ENCODE peak calls at places on chromosomes 3 and 15, in six cellular contexts. V, T, J, Q, A and Z are unnamed samples.

GRCh38 chr3:45205126-45205525 is 21.0 kb downstream of the TMEM158 start:
- DNase-seq in Q (peak), T (no peak), V (no peak), A (no peak), J (no peak), Z (no peak)

GRCh38 chr3:30347679-30348216 is 258.7 kb upstream of the TGFBR2 start:
- DNase-seq in T (peak), V (no peak), Q (peak), A (no peak), J (no peak), Z (no peak)

GRCh38 chr3:43161684-43162512 is 56.0 kb upstream of the POMGNT2 start:
- DNase-seq in A (no peak), Q (peak), T (peak), V (no peak), J (no peak), Z (no peak)

GRCh38 chr3:40718681-40719080 is 193.9 kb downstream of the ZNF621 start:
- DNase-seq in T (no peak), J (no peak), A (no peak), V (no peak), Q (no peak), Z (no peak)

GRCh38 chr15:48962662-48963523 is 826 bp downstream of the SHC4 start:
- DNase-seq in J (peak), V (no peak), A (peak), Q (peak), T (no peak), Z (no peak)

GRCh38 chr3:190385835-190386688 is 1.9 kb upstream of the CLDN16 start:
- DNase-seq in A (no peak), J (no peak), T (peak), V (no peak), Q (peak), Z (no peak)

GRCh38 chr3:174308761-174309160 is 550.4 kb upstream of the NAALADL2 start:
- DNase-seq in J (no peak), T (no peak), A (no peak), V (no peak), Q (no peak), Z (no peak)

GRCh38 chr3:100297784-100298183 is 36.8 kb upstream of the NIT2 start:
- DNase-seq in J (no peak), V (no peak), Q (peak), A (no peak), T (no peak), Z (no peak)

GRCh38 chr3:40546811-40547210 is 22.1 kb downstream of the ZNF621 start:
- DNase-seq in T (peak), J (no peak), Q (peak), V (no peak), A (no peak), Z (no peak)

GRCh38 chr3:157453824-157454223 is 17.2 kb downstream of the PTX3 start:
- DNase-seq in Q (no peak), T (no peak), V (no peak), J (no peak), A (no peak), Z (no peak)

GRCh38 chr15:37098468-37099320 is 1.7 kb downstream of the MEIS2 start:
- DNase-seq in Q (no peak), T (no peak), V (no peak), A (peak), J (peak), Z (peak)

GRCh38 chr3:165443664-165444063 is 247.5 kb upstream of the SLITRK3 start:
- DNase-seq in V (no peak), J (no peak), A (no peak), T (no peak), Q (no peak), Z (no peak)

GRCh38 chr3:43995929-43996378 is 245.7 kb upstream of the TOPAZ1 start:
- DNase-seq in Q (no peak), V (no peak), A (no peak), J (no peak), T (no peak), Z (no peak)

GRCh38 chr3:78988324-78988723 is 779.5 kb downstream of the ROBO1 start:
- DNase-seq in V (no peak), A (no peak), J (no peak), T (no peak), Q (peak), Z (no peak)

GRCh38 chr15:89647191-89647851 is 7.9 kb downstream of the KIF7 start:
- DNase-seq in Q (peak), J (peak), T (no peak), V (peak), A (peak), Z (peak)

GRCh38 chr15:82062479-82062878 is 16.7 kb upstream of the MEX3B start:
- DNase-seq in A (no peak), V (no peak), Q (no peak), T (no peak), J (no peak), Z (no peak)

GRCh38 chr3:14371573-14372474 is 30.6 kb upstream of the SLC6A6 start:
- DNase-seq in Q (peak), T (peak), V (no peak), A (peak), J (peak), Z (no peak)

GRCh38 chr3:112005091-112005672 is 6.5 kb downstream of the TAGLN3 start:
- DNase-seq in J (no peak), T (no peak), Q (peak), A (no peak), V (no peak), Z (no peak)

GRCh38 chr15:63041402-63041977 is 1.1 kb upstream of the TPM1 start:
- DNase-seq in T (no peak), J (no peak), V (no peak), Q (no peak), A (peak), Z (no peak)

GRCh38 chr3:15280853-15281532 is 51.4 kb downstream of the SH3BP5 start:
- DNase-seq in J (no peak), A (no peak), V (no peak), T (no peak), Q (no peak), Z (no peak)

GRCh38 chr3:138079901-138080300 is 35.5 kb downstream of the DZIP1L start:
- DNase-seq in V (no peak), Q (no peak), A (no peak), T (no peak), J (no peak), Z (no peak)

GRCh38 chr3:170425491-170426239 is 7.0 kb downstream of the CLDN11 start:
- DNase-seq in J (peak), A (no peak), Q (no peak), V (no peak), T (no peak), Z (no peak)

GRCh38 chr15:68875377-68876116 is 54.8 kb upstream of the SPESP1 start:
- DNase-seq in V (peak), Q (peak), T (peak), J (peak), A (peak), Z (peak)

GRCh38 chr15:81108427-81108826 is 25.6 kb upstream of the CFAP161 start:
- DNase-seq in V (no peak), Q (no peak), J (no peak), A (no peak), T (no peak), Z (no peak)

GRCh38 chr3:184740509-184741258 is 28.8 kb upstream of the MAGEF1 start:
- DNase-seq in V (no peak), Q (peak), T (no peak), A (peak), J (no peak), Z (peak)

GRCh38 chr3:136994772-136995516 is 37.2 kb downstream of the IL20RB start:
- DNase-seq in J (peak), V (no peak), Q (peak), A (peak), T (peak), Z (no peak)

GRCh38 chr3:191641789-191642188 is 180.8 kb downstream of the PYDC2 start:
- DNase-seq in Q (no peak), A (no peak), J (no peak), T (no peak), V (no peak), Z (no peak)

DNA sequence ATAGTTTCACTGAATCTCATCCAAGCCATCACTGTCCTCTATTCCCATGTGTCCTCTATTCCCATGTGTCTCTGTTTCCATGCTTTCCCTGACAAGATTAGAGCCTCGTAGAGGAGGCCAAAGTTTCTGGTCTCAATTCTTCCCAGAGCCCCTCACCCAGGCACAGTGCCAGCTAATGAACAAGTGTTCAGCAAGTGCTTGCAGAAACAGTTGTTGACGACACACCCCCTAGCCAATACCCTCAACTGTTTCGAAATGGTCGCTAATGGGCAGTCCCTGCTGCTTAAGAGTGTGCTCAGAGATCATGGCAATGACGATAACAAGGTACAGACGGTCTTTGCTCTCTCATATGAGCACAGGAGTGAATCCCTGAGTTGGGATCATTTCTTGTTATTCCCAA is 73.4 kb downstream of the FAM174B start:
- DNase-seq in Q (no peak), V (no peak), A (no peak), J (no peak), T (no peak), Z (no peak)
- TF ChIP-seq CTCF in Q (no peak), V (no peak), A (no peak), J (no peak), T (no peak), Z (no peak)

GRCh38 chr3:64187065-64187959 is 38.0 kb downstream of the PRICKLE2 start:
- DNase-seq in V (no peak), T (peak), Q (peak), J (peak), A (peak), Z (peak)
- TF ChIP-seq CTCF in V (no peak), T (no peak), Q (no peak), J (no peak), A (no peak), Z (no peak)

GRCh38 chr15:56883088-56883487 is 35.4 kb upstream of the TCF12 start:
- DNase-seq in T (no peak), J (no peak), Q (no peak), V (no peak), A (no peak), Z (no peak)

GRCh38 chr15:56886450-56886856 is 32.0 kb upstream of the TCF12 start:
- DNase-seq in V (no peak), J (peak), A (peak), T (no peak), Q (no peak), Z (no peak)

GRCh38 chr15:56887782-56888127 is 30.7 kb upstream of the TCF12 start:
- DNase-seq in A (no peak), V (no peak), Q (no peak), T (no peak), J (no peak), Z (no peak)

GRCh38 chr15:56890038-56890437 is 28.4 kb upstream of the TCF12 start:
- DNase-seq in V (no peak), T (no peak), J (no peak), Q (no peak), A (no peak), Z (no peak)

GRCh38 chr15:56886878-56887781 is 31.3 kb upstream of the TCF12 start:
- DNase-seq in Q (peak), V (peak), T (peak), J (peak), A (peak), Z (peak)
- TF ChIP-seq CTCF in Q (no peak), V (no peak), T (peak), J (no peak), A (no peak), Z (no peak)

GRCh38 chr3:104987859-104988258 is 378.9 kb upstream of the ALCAM start:
- DNase-seq in V (no peak), T (no peak), Q (no peak), A (no peak), J (no peak), Z (no peak)
- TF ChIP-seq CTCF in V (no peak), T (no peak), Q (no peak), A (no peak), J (no peak), Z (no peak)

GRCh38 chr3:163043074-163043473 is 1546.5 kb downstream of the OTOL1 start:
- DNase-seq in J (peak), Q (no peak), T (no peak), V (no peak), A (no peak), Z (no peak)
- TF ChIP-seq CTCF in J (no peak), Q (peak), T (peak), V (no peak), A (peak), Z (no peak)

DNA sequence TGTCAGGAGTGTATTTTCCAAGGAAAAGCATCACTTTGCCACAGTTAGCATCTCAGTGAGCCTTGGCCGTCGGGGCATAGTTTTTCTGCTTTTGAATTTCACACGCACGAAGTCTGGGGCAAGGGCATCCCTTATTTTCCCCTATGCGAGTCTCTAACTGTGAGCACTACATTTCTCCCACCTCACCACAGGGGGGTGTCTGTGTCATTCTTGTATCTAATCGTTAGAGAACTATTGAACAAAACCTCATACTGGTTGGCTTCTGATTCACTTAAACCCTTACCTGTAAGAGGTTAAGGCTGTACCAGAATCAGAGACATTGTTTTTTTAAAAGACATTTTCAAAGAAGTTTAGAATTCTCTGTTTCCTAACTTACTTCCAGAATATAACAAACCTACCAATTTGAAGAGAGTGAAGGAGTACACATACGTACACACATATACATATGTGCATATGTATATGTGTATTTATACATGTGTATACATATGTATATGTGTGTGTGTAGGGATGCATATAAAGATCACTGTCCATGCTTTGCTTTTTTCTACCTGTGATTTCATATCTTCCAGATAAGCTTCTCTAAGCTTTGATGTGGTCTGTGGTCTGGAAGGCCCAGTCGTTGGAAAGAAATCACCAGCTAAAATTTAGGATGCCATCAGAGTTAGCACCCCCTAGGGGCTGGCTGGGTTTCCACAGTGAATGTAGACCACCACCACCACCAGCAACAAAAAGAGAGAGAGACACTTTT is 49.4 kb downstream of the MYZAP start:
- DNase-seq in V (no peak), J (no peak), T (peak), Q (peak), A (no peak), Z (no peak)
- TF ChIP-seq CTCF in V (peak), J (peak), T (peak), Q (peak), A (peak), Z (peak)

GRCh38 chr3:62189376-62189698 is 184.0 kb downstream of the FEZF2 start:
- DNase-seq in T (no peak), V (no peak), Q (no peak), J (no peak), A (peak), Z (no peak)

GRCh38 chr3:62184559-62184958 is 188.8 kb downstream of the FEZF2 start:
- DNase-seq in A (peak), T (no peak), Q (no peak), V (no peak), J (peak), Z (no peak)

GRCh38 chr3:62193586-62194345 is 179.6 kb downstream of the FEZF2 start:
- DNase-seq in T (no peak), A (peak), J (no peak), V (no peak), Q (no peak), Z (no peak)

GRCh38 chr3:62186967-62187366 is 186.4 kb downstream of the FEZF2 start:
- DNase-seq in J (no peak), Q (no peak), V (no peak), T (no peak), A (peak), Z (no peak)

GRCh38 chr3:62188547-62189375 is 184.6 kb downstream of the FEZF2 start:
- DNase-seq in T (peak), Q (peak), J (peak), V (peak), A (peak), Z (peak)
- TF ChIP-seq CTCF in T (peak), Q (peak), J (peak), V (peak), A (peak), Z (peak)